ENCODE peak calls at places on chromosomes 3 and 15, in eight cellular contexts. One of them, this sample, is unnamed.

GRCh38 chr15:37111427-37111717 is 11.0 kb upstream of the MEIS2 start:
- DNase-seq in fibroblast of pulmonary artery: no peak
- DNase-seq in GM12865: no peak
- DNase-seq in sigmoid colon: no peak
- DNase-seq in PC-3: no peak
- DNase-seq in AG04450: no peak
- DNase-seq in heart left ventricle: no peak
- DNase-seq in IMR-90: no peak
- DNase-seq in this sample: no peak

GRCh38 chr3:98110191-98110908 is 20.2 kb upstream of the OR5H1 start:
- DNase-seq in IMR-90: no peak
- DNase-seq in AG04450: no peak
- DNase-seq in PC-3: no peak
- DNase-seq in fibroblast of pulmonary artery: no peak
- DNase-seq in heart left ventricle: no peak
- DNase-seq in sigmoid colon: no peak
- DNase-seq in GM12865: no peak
- DNase-seq in this sample: no peak

GRCh38 chr3:82505079-82505756 is 743.8 kb upstream of the GBE1 start:
- DNase-seq in heart left ventricle: no peak
- DNase-seq in AG04450: no peak
- DNase-seq in fibroblast of pulmonary artery: no peak
- DNase-seq in sigmoid colon: no peak
- DNase-seq in GM12865: no peak
- DNase-seq in IMR-90: no peak
- DNase-seq in PC-3: no peak
- DNase-seq in this sample: no peak

GRCh38 chr3:192130534-192131132 is 596.7 kb downstream of the FGF12 start:
- DNase-seq in heart left ventricle: peak; percentile 48
- DNase-seq in GM12865: peak; percentile 73
- DNase-seq in PC-3: peak; percentile 66
- DNase-seq in sigmoid colon: no peak
- DNase-seq in IMR-90: peak; percentile 2
- DNase-seq in AG04450: no peak
- DNase-seq in fibroblast of pulmonary artery: peak; percentile 36
- DNase-seq in this sample: no peak

GRCh38 chr15:72685301-72685924 is 569 bp downstream of the HIGD2B start:
- DNase-seq in IMR-90: peak; percentile 1
- DNase-seq in heart left ventricle: no peak
- DNase-seq in fibroblast of pulmonary artery: peak; percentile 16
- DNase-seq in PC-3: no peak
- DNase-seq in sigmoid colon: no peak
- DNase-seq in AG04450: no peak
- DNase-seq in GM12865: no peak
- DNase-seq in this sample: no peak

GRCh38 chr15:66496951-66497501 is 536 bp downstream of the SNAPC5 start:
- DNase-seq in IMR-90: no peak
- DNase-seq in sigmoid colon: no peak
- DNase-seq in GM12865: no peak
- DNase-seq in PC-3: no peak
- DNase-seq in heart left ventricle: no peak
- DNase-seq in fibroblast of pulmonary artery: no peak
- DNase-seq in AG04450: no peak
- DNase-seq in this sample: no peak

GRCh38 chr3:120214161-120214560 is 70.9 kb downstream of the GPR156 start:
- DNase-seq in IMR-90: no peak
- DNase-seq in PC-3: peak; percentile 44
- DNase-seq in heart left ventricle: no peak
- DNase-seq in GM12865: no peak
- DNase-seq in sigmoid colon: no peak
- DNase-seq in AG04450: no peak
- DNase-seq in fibroblast of pulmonary artery: no peak
- DNase-seq in this sample: peak; percentile 42

GRCh38 chr15:101201411-101202174 is 50.3 kb downstream of the CHSY1 start:
- DNase-seq in sigmoid colon: peak; percentile 96
- DNase-seq in GM12865: no peak
- DNase-seq in fibroblast of pulmonary artery: peak; percentile 97
- DNase-seq in heart left ventricle: peak; percentile 93
- DNase-seq in IMR-90: peak; percentile 99
- DNase-seq in PC-3: peak; percentile 85
- DNase-seq in AG04450: peak; percentile 93
- DNase-seq in this sample: peak; percentile 98

GRCh38 chr3:14389133-14390115 is 13.0 kb upstream of the SLC6A6 start:
- DNase-seq in GM12865: no peak
- DNase-seq in fibroblast of pulmonary artery: no peak
- DNase-seq in IMR-90: no peak
- DNase-seq in AG04450: no peak
- DNase-seq in PC-3: no peak
- DNase-seq in sigmoid colon: no peak
- DNase-seq in heart left ventricle: no peak
- DNase-seq in this sample: no peak

GRCh38 chr3:17077614-17078013 is 192.9 kb downstream of the PLCL2 start:
- DNase-seq in heart left ventricle: peak; percentile 49
- DNase-seq in AG04450: no peak
- DNase-seq in sigmoid colon: peak; percentile 67
- DNase-seq in IMR-90: no peak
- DNase-seq in PC-3: no peak
- DNase-seq in fibroblast of pulmonary artery: peak; percentile 34
- DNase-seq in GM12865: no peak
- DNase-seq in this sample: no peak

GRCh38 chr3:139772539-139773500 is 95.0 kb upstream of the NMNAT3 start:
- DNase-seq in GM12865: no peak
- DNase-seq in PC-3: peak; percentile 47
- DNase-seq in sigmoid colon: no peak
- DNase-seq in AG04450: peak; percentile 30
- DNase-seq in fibroblast of pulmonary artery: peak; percentile 54
- DNase-seq in IMR-90: peak; percentile 80
- DNase-seq in heart left ventricle: no peak
- DNase-seq in this sample: peak; percentile 84

GRCh38 chr3:49738067-49738713 is 14.4 kb upstream of the GMPPB start:
- DNase-seq in sigmoid colon: no peak
- DNase-seq in AG04450: no peak
- DNase-seq in PC-3: no peak
- DNase-seq in IMR-90: no peak
- DNase-seq in fibroblast of pulmonary artery: no peak
- DNase-seq in GM12865: no peak
- DNase-seq in heart left ventricle: no peak
- DNase-seq in this sample: no peak

GRCh38 chr3:40310690-40311089 is 1.2 kb downstream of the EIF1B start:
- DNase-seq in AG04450: no peak
- DNase-seq in fibroblast of pulmonary artery: peak; percentile 52
- DNase-seq in GM12865: no peak
- DNase-seq in sigmoid colon: no peak
- DNase-seq in heart left ventricle: no peak
- DNase-seq in PC-3: no peak
- DNase-seq in IMR-90: peak; percentile 44
- DNase-seq in this sample: peak; percentile 51

GRCh38 chr15:77069521-77070121 is 1.3 kb downstream of the TSPAN3 start:
- DNase-seq in PC-3: peak; percentile 53
- DNase-seq in IMR-90: no peak
- DNase-seq in heart left ventricle: no peak
- DNase-seq in fibroblast of pulmonary artery: no peak
- DNase-seq in GM12865: no peak
- DNase-seq in sigmoid colon: no peak
- DNase-seq in AG04450: no peak
- DNase-seq in this sample: no peak

GRCh38 chr3:186255703-186256331 is 106.2 kb downstream of the DGKG start:
- DNase-seq in GM12865: peak; percentile 57
- DNase-seq in AG04450: no peak
- DNase-seq in IMR-90: no peak
- DNase-seq in PC-3: no peak
- DNase-seq in heart left ventricle: no peak
- DNase-seq in fibroblast of pulmonary artery: no peak
- DNase-seq in sigmoid colon: no peak
- DNase-seq in this sample: no peak

DNA sequence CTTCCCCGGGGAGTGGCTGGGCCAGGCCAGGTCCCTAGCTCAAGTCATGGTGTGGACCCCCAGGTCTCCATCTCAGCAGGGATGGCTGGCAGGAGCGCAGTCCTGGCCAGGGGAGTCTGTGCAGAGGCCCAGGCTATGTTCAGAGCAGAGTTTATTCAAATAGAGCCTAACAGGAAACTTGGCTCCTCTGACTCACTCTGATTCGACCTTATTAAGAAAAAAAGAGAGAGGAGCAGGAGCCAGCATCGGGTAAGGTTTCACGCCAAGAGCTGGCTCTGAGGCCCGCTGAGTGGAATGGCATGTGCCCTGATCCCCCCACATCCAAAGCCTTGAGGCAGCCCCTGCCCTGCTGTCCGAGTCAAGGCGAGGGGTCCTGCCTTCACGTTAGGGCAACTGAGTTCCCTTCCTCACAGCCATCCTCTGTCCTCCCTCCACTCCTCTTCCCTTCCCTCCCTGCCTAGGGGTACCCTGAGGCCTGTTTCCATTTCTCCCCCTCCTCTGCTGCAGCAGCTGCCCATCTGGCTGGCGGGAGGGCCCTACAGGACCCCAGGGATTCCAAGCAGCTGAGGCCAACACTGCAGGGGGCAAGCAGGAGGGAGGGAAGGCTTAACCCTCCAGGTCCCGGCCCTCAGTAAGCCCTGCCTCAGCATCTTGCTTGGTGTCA is 1.9 kb upstream of the LOXL1 start:
- DNase-seq in fibroblast of pulmonary artery: peak; percentile 84
- DNase-seq in heart left ventricle: no peak
- DNase-seq in PC-3: peak; percentile 81
- DNase-seq in IMR-90: peak; percentile 92
- DNase-seq in GM12865: no peak
- DNase-seq in sigmoid colon: no peak
- DNase-seq in AG04450: peak; percentile 73
- DNase-seq in this sample: peak; percentile 83
- H3K4me3 ChIP-seq in fibroblast of pulmonary artery: no peak overlapping the region
- H3K4me3 ChIP-seq in heart left ventricle: no peak overlapping the region
- H3K4me3 ChIP-seq in PC-3: peak overlapping the region; percentile 90
- H3K4me3 ChIP-seq in IMR-90: no peak overlapping the region
- H3K4me3 ChIP-seq in GM12865: no peak overlapping the region
- H3K4me3 ChIP-seq in sigmoid colon: no peak overlapping the region
- H3K4me3 ChIP-seq in AG04450: peak overlapping the region; percentile 38
- H3K4me3 ChIP-seq in this sample: peak overlapping the region; percentile 32

DNA sequence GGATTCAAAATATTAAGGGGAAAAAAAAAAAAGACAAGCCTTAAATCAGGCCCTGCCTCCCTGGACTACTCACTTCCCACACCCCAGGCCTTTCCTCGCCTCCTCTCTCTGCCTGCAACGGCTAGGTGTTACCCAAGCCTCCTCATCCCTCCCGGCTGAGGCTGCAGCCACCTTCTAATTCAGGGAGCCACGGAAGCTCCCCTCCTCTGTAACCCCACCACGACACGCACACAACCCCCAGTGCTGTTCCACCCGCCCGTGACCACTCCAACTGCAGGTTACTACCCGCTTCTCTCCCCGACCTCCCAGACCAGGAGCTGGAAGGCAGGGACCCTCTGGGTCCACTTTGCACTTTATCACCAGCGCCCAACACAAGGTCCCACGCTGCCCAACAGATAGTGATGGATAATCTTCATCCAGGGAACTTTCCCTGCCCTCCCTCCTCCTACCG is 931 bp downstream of the KIF7 start:
- DNase-seq in fibroblast of pulmonary artery: peak; percentile 38
- DNase-seq in heart left ventricle: no peak
- DNase-seq in PC-3: peak; percentile 62
- DNase-seq in AG04450: no peak
- DNase-seq in sigmoid colon: peak; percentile 51
- DNase-seq in GM12865: no peak
- DNase-seq in IMR-90: peak; percentile 36
- DNase-seq in this sample: peak; percentile 75
- H3K4me3 ChIP-seq in fibroblast of pulmonary artery: peak overlapping the region; percentile 68
- H3K4me3 ChIP-seq in heart left ventricle: peak overlapping the region; percentile 75
- H3K4me3 ChIP-seq in PC-3: peak overlapping the region; percentile 95
- H3K4me3 ChIP-seq in AG04450: peak overlapping the region; percentile 80
- H3K4me3 ChIP-seq in sigmoid colon: peak overlapping the region; percentile 92
- H3K4me3 ChIP-seq in GM12865: no peak overlapping the region
- H3K4me3 ChIP-seq in IMR-90: peak overlapping the region; percentile 95
- H3K4me3 ChIP-seq in this sample: peak overlapping the region; percentile 82

DNA sequence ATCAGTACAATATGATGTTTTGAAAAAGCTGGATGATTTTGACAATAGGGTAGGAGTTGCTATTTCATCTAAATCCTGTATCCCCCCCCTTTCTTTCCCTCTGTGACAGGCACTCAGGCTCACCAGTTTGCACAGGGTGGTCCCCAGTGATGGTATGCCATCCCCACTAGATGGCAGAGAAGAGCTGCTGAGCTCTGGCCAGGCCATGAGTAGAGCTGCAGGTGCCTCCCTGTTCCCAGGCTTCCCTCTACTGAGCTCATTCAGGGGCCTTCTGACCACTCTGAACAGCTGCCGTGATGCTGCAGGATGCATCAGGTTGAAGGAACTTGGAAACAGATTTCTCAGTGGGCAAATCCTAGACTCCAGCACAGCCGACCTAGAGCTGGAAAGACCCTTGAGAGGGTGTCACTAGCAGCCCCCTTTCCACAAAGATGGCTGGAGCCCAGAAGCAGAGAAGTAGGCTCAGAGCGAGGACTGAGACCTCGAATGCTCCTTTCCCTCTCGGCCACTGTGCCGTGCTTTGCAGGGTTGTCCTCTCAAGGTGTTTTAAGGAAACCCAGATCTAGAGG is 45.1 kb downstream of the EFCAB12 start:
- DNase-seq in fibroblast of pulmonary artery: peak; percentile 76
- DNase-seq in GM12865: peak; percentile 69
- DNase-seq in IMR-90: peak; percentile 85
- DNase-seq in AG04450: peak; percentile 49
- DNase-seq in PC-3: peak; percentile 73
- DNase-seq in sigmoid colon: no peak
- DNase-seq in heart left ventricle: peak; percentile 61
- DNase-seq in this sample: peak; percentile 84
- H3K4me3 ChIP-seq in fibroblast of pulmonary artery: no peak overlapping the region
- H3K4me3 ChIP-seq in GM12865: no peak overlapping the region
- H3K4me3 ChIP-seq in IMR-90: no peak overlapping the region
- H3K4me3 ChIP-seq in AG04450: no peak overlapping the region
- H3K4me3 ChIP-seq in PC-3: no peak overlapping the region
- H3K4me3 ChIP-seq in sigmoid colon: no peak overlapping the region
- H3K4me3 ChIP-seq in heart left ventricle: no peak overlapping the region
- H3K4me3 ChIP-seq in this sample: no peak overlapping the region

DNA sequence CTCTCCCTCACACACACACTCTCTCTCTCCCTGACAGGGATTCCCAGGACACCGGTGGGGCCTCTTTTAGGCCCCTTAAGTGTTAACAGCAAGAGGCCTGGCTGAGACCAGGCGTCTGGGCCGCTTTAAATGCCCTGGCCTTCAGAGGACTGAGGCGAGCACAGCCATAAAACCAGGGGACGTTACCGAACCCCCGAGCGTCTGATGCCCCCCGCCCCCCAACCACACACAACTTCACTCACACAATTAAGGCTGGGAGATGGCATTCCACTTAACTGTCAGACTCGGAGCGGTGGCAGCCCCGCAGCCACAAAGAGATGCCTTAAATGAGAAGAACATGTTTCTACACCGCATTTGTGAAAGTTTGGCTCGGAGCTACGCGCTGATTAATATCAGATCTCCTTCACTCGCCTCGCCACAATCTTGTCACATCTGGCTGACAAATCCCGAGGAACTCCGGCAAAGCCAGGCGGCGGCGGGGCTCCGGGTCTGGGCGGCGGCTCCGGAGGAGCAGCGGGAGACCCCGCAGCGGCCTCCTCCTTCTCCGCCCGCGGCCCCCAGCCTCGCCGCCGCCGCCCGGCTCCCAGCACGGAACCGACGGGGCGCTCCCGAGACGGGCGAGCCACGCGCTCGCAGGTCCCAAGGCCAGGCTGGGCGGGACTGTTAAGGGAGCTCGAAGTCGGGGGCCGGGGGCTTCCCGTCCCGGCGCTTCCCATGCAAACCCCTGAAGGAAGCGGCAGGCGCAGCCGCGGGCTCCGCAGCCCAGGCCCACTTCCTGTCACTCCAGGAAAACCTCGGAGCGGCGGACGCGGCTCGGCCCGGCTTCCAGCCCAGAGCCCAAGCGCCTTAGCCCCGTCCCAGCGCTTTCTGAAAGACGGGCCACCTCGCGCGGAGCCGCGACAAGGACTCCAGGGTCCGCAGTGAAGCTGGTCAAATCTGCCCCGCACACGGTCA is 1.3 kb downstream of the BNC1 start:
- DNase-seq in GM12865: no peak
- DNase-seq in sigmoid colon: no peak
- DNase-seq in IMR-90: no peak
- DNase-seq in heart left ventricle: no peak
- DNase-seq in PC-3: peak; percentile 22
- DNase-seq in AG04450: no peak
- DNase-seq in fibroblast of pulmonary artery: peak; percentile 62
- DNase-seq in this sample: no peak
- H3K4me3 ChIP-seq in GM12865: no peak overlapping the region
- H3K4me3 ChIP-seq in sigmoid colon: peak overlapping the region; percentile 50
- H3K4me3 ChIP-seq in IMR-90: peak overlapping the region; percentile 24
- H3K4me3 ChIP-seq in heart left ventricle: peak overlapping the region; percentile 60
- H3K4me3 ChIP-seq in PC-3: peak overlapping the region; percentile 64
- H3K4me3 ChIP-seq in AG04450: peak overlapping the region; percentile 63
- H3K4me3 ChIP-seq in fibroblast of pulmonary artery: peak overlapping the region; percentile 73
- H3K4me3 ChIP-seq in this sample: peak overlapping the region; percentile 74

This sample was measured in foreskin fibroblast.